ENCODE peak calls at places on chromosomes 16 and 17, in nine cellular contexts. C is activated T-cell treated with anti-CD3 and anti-CD28 coated beads for 4 hours; W is NCI-H1694; E is CD8-positive, alpha-beta T cell; L is NCI-H1436; A is posterior cingulate gyrus; D is NCI-H2029; G is HFF-Myc; U is NCI-H146. V is an unnamed sample.

GRCh38 chr16:75225092-75225491 is 6.3 kb downstream of the CTRB1 start:
- DNase-seq in E (no peak), D (no peak), C (no peak), W (no peak), G (no peak), A (no peak), L (no peak), U (no peak), V (no peak)

GRCh38 chr16:80407265-80407987 is 133.4 kb upstream of the DYNLRB2 start:
- DNase-seq in L (no peak), E (no peak), W (no peak), U (no peak), D (no peak), G (no peak), C (no peak), A (no peak), V (no peak)

GRCh38 chr16:56041556-56042140 is 149.6 kb upstream of the GNAO1 start:
- DNase-seq in A (no peak), D (no peak), E (no peak), U (peak), C (no peak), G (no peak), W (peak), L (peak), V (peak)

GRCh38 chr16:88292007-88292940 is 90.5 kb upstream of the ZNF469 start:
- DNase-seq in E (no peak), A (no peak), W (no peak), C (no peak), L (no peak), U (no peak), D (no peak), G (no peak), V (no peak)

GRCh38 chr17:77365584-77366186 is 224.9 kb downstream of the SEC14L1 start:
- DNase-seq in A (peak), C (no peak), W (peak), G (no peak), D (no peak), E (no peak), U (peak), L (peak), V (no peak)

GRCh38 chr17:31548709-31549108 is 157.2 kb downstream of the RAB11FIP4 start:
- DNase-seq in D (no peak), G (no peak), A (no peak), L (no peak), U (peak), E (no peak), C (no peak), W (no peak), V (no peak)

GRCh38 chr16:11635679-11636171 is 32.5 kb upstream of the SNN start:
- DNase-seq in A (no peak), G (no peak), U (peak), D (no peak), L (no peak), E (no peak), C (no peak), W (no peak), V (no peak)

GRCh38 chr17:11240041-11240801 is 792 bp upstream of the SHISA6 start:
- DNase-seq in W (no peak), C (no peak), L (no peak), U (no peak), E (no peak), A (peak), G (no peak), D (no peak), V (no peak)

GRCh38 chr16:68072038-68072695 is 13.0 kb upstream of the NFATC3 start:
- DNase-seq in L (no peak), U (no peak), A (no peak), C (no peak), W (no peak), G (no peak), D (no peak), E (no peak), V (no peak)

GRCh38 chr17:42520540-42520951 is 15.5 kb upstream of the NAGLU start:
- DNase-seq in E (no peak), G (no peak), U (no peak), A (no peak), L (no peak), D (no peak), C (no peak), W (no peak), V (no peak)

GRCh38 chr16:66872927-66873684 is 7.2 kb upstream of the PDP2 start:
- DNase-seq in A (peak), D (peak), G (peak), L (peak), U (peak), W (peak), C (peak), E (peak), V (peak)

GRCh38 chr17:78132086-78132676 is 1.6 kb downstream of the TMC8 start:
- DNase-seq in C (peak), U (peak), G (no peak), L (no peak), E (peak), D (no peak), A (no peak), W (no peak), V (no peak)

GRCh38 chr16:71410146-71410545 is 31.7 kb downstream of the TLE7 start:
- DNase-seq in D (no peak), L (no peak), A (no peak), E (no peak), C (no peak), G (no peak), W (no peak), U (no peak), V (no peak)

GRCh38 chr17:43430936-43431649 is 32.3 kb downstream of the ARL4D start:
- DNase-seq in C (no peak), E (no peak), L (no peak), D (no peak), G (no peak), U (no peak), W (peak), A (no peak), V (no peak)

GRCh38 chr17:79657861-79658810 is 47.3 kb upstream of the RBFOX3 start:
- DNase-seq in D (no peak), U (no peak), G (no peak), E (no peak), L (no peak), C (no peak), W (no peak), A (no peak), V (no peak)

GRCh38 chr17:7572338-7572587 is 7.2 kb upstream of the CD68 start:
- DNase-seq in U (no peak), E (no peak), C (no peak), W (no peak), L (no peak), D (no peak), G (no peak), A (no peak), V (no peak)

GRCh38 chr17:60563743-60564142 is 36.2 kb upstream of the PPM1D start:
- DNase-seq in G (no peak), W (no peak), E (no peak), C (no peak), D (no peak), L (no peak), U (peak), A (no peak), V (no peak)

GRCh38 chr17:49637050-49637449 is 40.8 kb downstream of the SPOP start:
- DNase-seq in U (no peak), C (no peak), W (no peak), A (no peak), E (no peak), L (no peak), G (no peak), D (no peak), V (no peak)

GRCh38 chr16:12629271-12629670 is 174.4 kb downstream of the CPPED1 start:
- DNase-seq in W (no peak), G (no peak), L (no peak), U (no peak), D (no peak), C (no peak), A (no peak), E (no peak), V (no peak)

GRCh38 chr17:80942360-80943345 is 49.0 kb upstream of the CHMP6 start:
- DNase-seq in U (no peak), L (no peak), E (no peak), G (peak), C (no peak), D (no peak), A (peak), W (no peak), V (no peak)

GRCh38 chr16:749010-749409 is 8.2 kb upstream of the CIAO3 start:
- DNase-seq in D (no peak), L (no peak), C (no peak), A (no peak), E (no peak), W (no peak), U (no peak), G (no peak), V (no peak)

GRCh38 chr16:70805787-70806186 is 4.8 kb upstream of the VAC14 start:
- DNase-seq in U (no peak), L (no peak), A (no peak), C (no peak), W (no peak), E (no peak), G (no peak), D (no peak), V (no peak)

GRCh38 chr16:22937169-22937568 is 123.2 kb downstream of the HS3ST2 start:
- DNase-seq in W (no peak), U (no peak), A (no peak), L (no peak), C (no peak), E (no peak), D (no peak), G (no peak), V (no peak)

GRCh38 chr17:4838306-4838785 is 5.2 kb downstream of the MINK1 start:
- DNase-seq in W (no peak), E (no peak), U (no peak), A (no peak), L (no peak), D (no peak), G (no peak), C (no peak), V (no peak)

GRCh38 chr17:15405016-15405415 is 62.4 kb downstream of the CDRT4 start:
- DNase-seq in D (no peak), E (no peak), U (no peak), W (no peak), C (no peak), A (no peak), L (no peak), G (no peak), V (no peak)

GRCh38 chr17:79042421-79043190 is 18.6 kb downstream of the C1QTNF1 start:
- DNase-seq in D (peak), U (peak), C (peak), L (peak), G (no peak), E (peak), W (peak), A (peak), V (peak)

GRCh38 chr17:78266771-78267170 is 35.3 kb downstream of the TMEM235 start:
- DNase-seq in W (no peak), G (no peak), L (no peak), C (no peak), E (no peak), D (no peak), U (no peak), A (no peak), V (no peak)

GRCh38 chr16:58377932-58378331 is 14.3 kb upstream of the GINS3 start:
- DNase-seq in U (no peak), D (no peak), A (no peak), E (no peak), G (no peak), W (no peak), L (no peak), C (no peak), V (no peak)

GRCh38 chr16:2237552-2238395 is 1.5 kb downstream of the DNASE1L2 start:
- DNase-seq in A (no peak), W (no peak), G (no peak), C (no peak), L (no peak), E (no peak), U (no peak), D (no peak), V (no peak)

GRCh38 chr17:11990363-11990983 is 6.8 kb downstream of the ZNF18 start:
- DNase-seq in U (no peak), G (no peak), D (no peak), L (no peak), A (no peak), E (no peak), W (no peak), C (no peak), V (no peak)

GRCh38 chr17:28045304-28045703 is 2.8 kb downstream of the NLK start:
- DNase-seq in W (no peak), G (no peak), C (no peak), L (no peak), A (no peak), U (no peak), E (no peak), D (no peak), V (no peak)